ENCODE peak calls at places on chromosomes 16 and 17, in seven cellular contexts. Q, U, W, M, F, R and N are unnamed samples. For H3K9me3, the result is how much of the 10 kb centered on the place peaks cover.

GRCh38 chr17:27560668-27561067 is 70.3 kb upstream of the LGALS9 start:
- DNase-seq in R (peak), W (peak), Q (peak), F (no peak), U (no peak), M (peak), N (no peak)

GRCh38 chr17:42687707-42688275 is 5.5 kb downstream of the CNTNAP1 start:
- DNase-seq in Q (no peak), R (no peak), M (no peak), F (no peak), W (no peak), U (no peak), N (no peak)

GRCh38 chr17:45364531-45365390 is 47.9 kb upstream of the MAP3K14 start:
- DNase-seq in R (no peak), U (peak), M (no peak), F (no peak), W (no peak), Q (no peak), N (no peak)

GRCh38 chr16:29804455-29805231 is 1.7 kb upstream of the MAZ start:
- DNase-seq in W (no peak), Q (peak), F (peak), R (peak), U (peak), M (peak), N (no peak)

GRCh38 chr16:65733706-65734105 is 611.8 kb upstream of the CDH11 start:
- DNase-seq in R (no peak), Q (no peak), M (no peak), W (no peak), F (no peak), U (no peak), N (no peak)

GRCh38 chr16:68798398-68798797 is 44.9 kb upstream of the TANGO6 start:
- DNase-seq in R (no peak), W (no peak), F (no peak), M (no peak), Q (no peak), U (no peak), N (no peak)

GRCh38 chr17:9003355-9004131 is 17.8 kb upstream of the NTN1 start:
- DNase-seq in M (no peak), U (peak), Q (no peak), R (no peak), F (no peak), W (no peak), N (no peak)

GRCh38 chr17:65243838-65244237 is 106.7 kb downstream of the RGS9 start:
- DNase-seq in Q (peak), M (no peak), W (peak), F (no peak), U (peak), R (no peak), N (no peak)

GRCh38 chr16:1996175-1996574 is 6.4 kb downstream of the SYNGR3 start:
- DNase-seq in U (no peak), M (no peak), R (no peak), Q (no peak), F (no peak), W (no peak), N (no peak)

GRCh38 chr17:35536664-35537160 is 766 bp downstream of the SLFN12L start:
- DNase-seq in M (no peak), R (no peak), F (no peak), W (no peak), Q (no peak), U (no peak), N (no peak)

GRCh38 chr17:5500247-5500803 is 14.0 kb downstream of the MIS12 start:
- DNase-seq in F (no peak), U (no peak), W (no peak), M (peak), R (no peak), Q (no peak), N (no peak)

GRCh38 chr16:81127051-81127450 is 30.9 kb upstream of the GCSH start:
- DNase-seq in Q (no peak), W (no peak), F (no peak), R (no peak), M (no peak), U (no peak), N (no peak)
- H3K9me3 ChIP-seq in Q (under half), W (under half), F (under half), R (under half), M (under half), U (under half), N (under half)

DNA sequence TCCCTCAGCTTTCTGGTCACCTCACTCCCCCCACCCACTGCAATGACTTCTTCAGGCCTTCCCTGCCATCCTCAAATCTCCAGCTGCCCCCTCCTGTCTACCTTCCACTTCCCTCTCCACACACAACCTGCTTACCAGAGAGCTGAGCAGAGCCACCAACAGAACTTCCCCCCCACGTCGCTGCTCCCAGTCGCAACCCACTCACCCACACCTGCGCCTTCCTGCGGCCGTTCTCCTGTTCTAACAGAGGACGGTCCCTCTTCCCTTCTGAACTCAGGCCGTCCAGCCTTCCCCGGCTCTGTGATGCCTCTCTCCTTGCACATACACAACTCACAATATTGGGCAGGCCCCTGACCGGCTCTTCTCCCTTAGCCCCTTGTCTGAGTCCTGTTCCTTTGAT is 13.6 kb upstream of the NLRC5 start:
- DNase-seq in M (no peak), F (no peak), U (no peak), R (no peak), W (no peak), Q (no peak), N (no peak)
- H3K9me3 ChIP-seq in M (under half), F (under half), U (under half), R (under half), W (under half), Q (under half), N (under half)

GRCh38 chr17:83151056-83151441 is 71.6 kb downstream of the METRNL start:
- DNase-seq in F (no peak), U (no peak), W (no peak), M (no peak), Q (no peak), R (no peak), N (no peak)
- H3K9me3 ChIP-seq in F (under half), U (under half), W (under half), M (under half), Q (under half), R (under half), N (under half)

GRCh38 chr16:5838725-5839124 is 741.1 kb upstream of the EEF2KMT start:
- DNase-seq in Q (no peak), M (no peak), W (no peak), U (no peak), R (no peak), F (no peak), N (no peak)

GRCh38 chr16:5838071-5838470 is 740.5 kb upstream of the EEF2KMT start:
- DNase-seq in W (no peak), R (no peak), M (no peak), U (no peak), Q (no peak), F (no peak), N (no peak)

GRCh38 chr16:5841934-5842333 is 744.3 kb upstream of the EEF2KMT start:
- DNase-seq in Q (no peak), U (no peak), F (no peak), R (no peak), W (no peak), M (no peak), N (no peak)

DNA sequence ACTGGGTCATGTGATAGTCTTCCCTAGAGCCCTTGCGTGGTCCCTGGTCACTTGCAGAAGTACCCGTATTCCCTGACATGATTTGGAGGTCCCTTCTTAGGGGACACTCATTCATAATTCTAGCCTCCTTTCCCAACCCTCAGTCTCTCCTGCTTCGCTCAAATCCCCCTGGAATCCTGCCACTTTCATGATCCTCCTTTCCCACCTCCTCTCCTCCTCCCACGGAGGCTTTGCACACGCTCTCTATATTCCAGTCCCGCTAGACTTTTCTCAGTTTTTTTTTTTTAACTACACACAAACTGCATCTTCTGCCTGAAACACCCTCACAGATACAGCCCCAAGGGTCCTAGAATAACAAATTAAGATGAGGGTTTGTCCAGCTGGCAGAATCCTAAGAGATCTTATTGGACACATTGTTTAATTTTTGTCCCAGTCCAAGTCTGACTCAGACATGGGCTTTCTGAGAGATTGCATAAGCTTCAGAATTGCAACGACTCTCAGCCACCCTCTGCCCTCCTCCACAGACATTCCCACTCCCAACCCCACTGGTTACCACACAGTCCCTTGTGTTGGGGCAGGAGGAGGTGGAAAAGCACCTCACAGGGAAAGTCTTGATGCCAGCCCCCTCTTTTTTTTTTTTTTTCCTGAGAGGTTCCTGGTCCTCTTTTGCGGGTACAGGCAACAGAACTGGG is 739.5 kb upstream of the EEF2KMT start:
- DNase-seq in R (no peak), W (no peak), U (no peak), F (no peak), Q (no peak), M (no peak), N (no peak)
- H3K9me3 ChIP-seq in R (under half), W (under half), U (under half), F (under half), Q (under half), M (under half), N (under half)